ENCODE peak calls at places on chromosomes 11 and 22, in five cellular contexts. E, A, D, P and M are unnamed samples.

GRCh38 chr22:50403701-50404101 is 60.6 kb downstream of the PPP6R2 start:
- DNase-seq in E (peak; percentile 50), A (no peak), D (peak; percentile 62), P (peak; percentile 85), M (peak; percentile 84)

GRCh38 chr11:13215157-13215556 is 62.4 kb upstream of the BMAL1 start:
- DNase-seq in E (no peak), A (peak; percentile 93), D (no peak), P (no peak), M (no peak)

GRCh38 chr11:75473684-75474083 is 40.7 kb upstream of the KLHL35 start:
- DNase-seq in E (no peak), A (no peak), D (no peak), P (no peak), M (no peak)

GRCh38 chr11:47983464-47984397 is 3.4 kb downstream of the PTPRJ start:
- DNase-seq in E (no peak), A (no peak), D (no peak), P (no peak), M (no peak)

GRCh38 chr22:36331912-36332622 is 55.7 kb downstream of the MYH9 start:
- DNase-seq in E (peak; percentile 76), A (no peak), D (peak; percentile 83), P (peak; percentile 88), M (peak; percentile 91)

GRCh38 chr22:25364736-25365241 is 145.3 kb downstream of the CRYBB2 start:
- DNase-seq in E (no peak), A (no peak), D (no peak), P (peak; percentile 40), M (peak; percentile 44)

GRCh38 chr22:25382762-25383161 is 163.3 kb downstream of the CRYBB2 start:
- DNase-seq in E (no peak), A (peak; percentile 7), D (no peak), P (no peak), M (no peak)

GRCh38 chr11:13667245-13667644 is 1.2 kb upstream of the FAR1 start:
- DNase-seq in E (no peak), A (peak; percentile 61), D (no peak), P (no peak), M (no peak)

GRCh38 chr11:17389205-17389956 is 922 bp upstream of the KCNJ11 start:
- DNase-seq in E (peak; percentile 74), A (peak; percentile 39), D (peak; percentile 78), P (peak; percentile 82), M (peak; percentile 74)

GRCh38 chr22:46656856-46657654 is 36.9 kb downstream of the GRAMD4 start:
- DNase-seq in E (no peak), A (no peak), D (no peak), P (no peak), M (no peak)

GRCh38 chr11:130877532-130877931 is 38.7 kb downstream of the SNX19 start:
- DNase-seq in E (no peak), A (no peak), D (no peak), P (no peak), M (peak; percentile 52)

DNA sequence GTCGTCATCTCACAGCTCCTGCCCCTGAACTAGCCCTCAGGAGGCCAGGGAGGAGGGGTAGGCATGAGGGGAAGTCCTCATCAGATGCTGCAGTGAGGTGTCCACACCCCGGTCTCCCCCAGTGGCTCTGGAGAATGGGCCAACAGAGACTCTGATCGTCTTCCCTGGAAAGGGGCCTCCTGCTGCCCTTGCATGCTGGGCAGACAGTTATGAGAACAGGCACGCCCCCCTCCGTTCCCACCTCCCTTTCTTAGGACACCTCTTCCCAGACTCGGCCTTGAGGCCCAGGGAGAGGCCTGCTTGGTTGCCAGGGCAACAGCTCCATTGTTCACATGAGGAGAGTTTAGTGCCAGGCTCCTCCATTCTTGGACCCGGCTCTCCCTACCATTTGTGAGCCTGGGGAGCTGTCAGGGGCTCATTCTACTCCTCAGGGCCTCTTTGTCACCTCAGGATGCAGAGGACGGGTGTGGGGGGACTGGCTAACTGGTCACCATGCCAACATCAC is 157.6 kb downstream of the TTC17 start:
- DNase-seq in E (no peak), A (no peak), D (no peak), P (no peak), M (no peak)
- H3K27me3 ChIP-seq in E (no peaks in the 10 kb centered on the region), A (no peaks in the 10 kb centered on the region), D (peaks cover 53% of the 10 kb centered on the region), P (no peaks in the 10 kb centered on the region), M (no peaks in the 10 kb centered on the region)

DNA sequence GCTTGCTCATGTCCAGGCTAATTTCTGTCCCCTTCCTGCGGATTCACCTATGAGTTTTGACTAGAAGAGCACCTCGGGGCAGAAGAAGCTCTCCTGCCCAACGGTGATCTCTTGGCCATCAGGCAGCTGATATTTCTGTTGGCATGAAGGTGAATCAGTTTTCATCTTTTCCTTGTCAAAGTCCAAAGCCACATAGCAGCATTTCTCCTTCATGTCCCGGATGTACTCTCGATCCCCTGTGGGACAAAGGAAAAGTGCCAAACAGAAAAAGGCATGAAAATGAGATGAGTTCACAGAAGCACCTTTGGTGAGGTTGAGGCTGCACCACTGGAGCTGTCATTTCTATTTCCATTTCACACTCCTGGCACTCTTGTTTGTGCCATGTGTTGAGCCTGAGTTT is 56.8 kb downstream of the DHCR7 start:
- DNase-seq in E (no peak), A (no peak), D (no peak), P (no peak), M (no peak)
- H3K27me3 ChIP-seq in E (no peaks in the 10 kb centered on the region), A (peaks cover 10% of the 10 kb centered on the region), D (peaks cover 94% of the 10 kb centered on the region), P (no peaks in the 10 kb centered on the region), M (no peaks in the 10 kb centered on the region)

DNA sequence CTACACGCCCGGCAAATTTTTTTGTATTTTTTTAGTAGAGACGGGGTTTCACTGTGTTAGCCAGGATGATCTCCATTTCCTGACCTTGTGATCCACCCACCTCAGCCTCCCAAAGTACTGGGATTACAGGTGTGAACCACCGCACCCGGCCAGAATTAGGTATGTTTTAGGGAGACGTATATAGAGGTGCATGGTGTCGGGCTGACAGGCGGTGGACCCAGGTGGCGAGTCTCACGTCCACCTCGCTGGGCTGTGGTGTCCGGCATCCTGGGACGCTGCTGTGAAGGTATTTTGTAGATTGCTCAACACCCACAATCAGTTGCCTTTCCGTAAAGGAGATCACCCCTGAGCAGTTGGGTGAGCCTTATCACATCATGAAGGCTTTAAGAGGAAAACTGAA is 728.6 kb downstream of the BRD1 start:
- DNase-seq in E (no peak), A (no peak), D (no peak), P (no peak), M (peak; percentile 6)
- H3K27me3 ChIP-seq in E (no peaks in the 10 kb centered on the region), A (no peaks in the 10 kb centered on the region), D (peaks cover 76% of the 10 kb centered on the region), P (no peaks in the 10 kb centered on the region), M (no peaks in the 10 kb centered on the region)

GRCh38 chr11:120240866-120241265 is 926 bp downstream of the POU2F3 start:
- DNase-seq in E (no peak), A (no peak), D (no peak), P (no peak), M (no peak)
- H3K27me3 ChIP-seq in E (no peaks in the 10 kb centered on the region), A (peaks cover 12% of the 10 kb centered on the region), D (peaks cover 80% of the 10 kb centered on the region), P (no peaks in the 10 kb centered on the region), M (no peaks in the 10 kb centered on the region)